ENCODE peak calls at places on chromosome 9, in eight cellular contexts. U is suprapubic skin; M is skeletal muscle cell; H is CD8-positive, alpha-beta memory T cell; G is fibroblast of mammary gland; L is lower leg skin; V is PC-9; R is prostate gland. B is an unnamed sample.
A peak's percentile ranks its signal among the peaks of the same experiment; 100 is the strongest.

GRCh38 chr9:134592018-134592818 is 49.4 kb upstream of the COL5A1 start:
- DNase-seq in U (no peak), M (peak; percentile 88), H (no peak), G (peak; percentile 94), L (no peak), V (no peak), R (no peak), B (no peak)

GRCh38 chr9:34190996-34191892 is 12.4 kb downstream of the UBAP1 start:
- DNase-seq in U (no peak), M (no peak), H (no peak), G (peak; percentile 54), L (no peak), V (no peak), R (no peak), B (no peak)

GRCh38 chr9:109411818-109412352 is 86.2 kb downstream of the PTPN3 start:
- DNase-seq in U (no peak), M (no peak), H (no peak), G (peak; percentile 62), L (no peak), V (no peak), R (no peak), B (no peak)

GRCh38 chr9:28032178-28032532 is 458.9 kb upstream of the C9orf72 start:
- DNase-seq in U (no peak), M (no peak), H (no peak), G (no peak), L (no peak), V (no peak), R (no peak), B (no peak)

GRCh38 chr9:133560311-133560710 is 25.8 kb downstream of the ADAMTSL2 start:
- DNase-seq in U (no peak), M (no peak), H (no peak), G (no peak), L (no peak), V (no peak), R (peak; percentile 68), B (no peak)

GRCh38 chr9:20508242-20508641 is 114.1 kb downstream of the MLLT3 start:
- DNase-seq in U (no peak), M (no peak), H (no peak), G (no peak), L (no peak), V (no peak), R (no peak), B (no peak)

GRCh38 chr9:95515272-95516113 is 1.3 kb downstream of the PTCH1 start:
- DNase-seq in U (no peak), M (no peak), H (no peak), G (no peak), L (no peak), V (no peak), R (no peak), B (no peak)

GRCh38 chr9:112780637-112781036 is 30.1 kb downstream of the SNX30 start:
- DNase-seq in U (no peak), M (no peak), H (no peak), G (peak; percentile 45), L (no peak), V (no peak), R (no peak), B (no peak)

GRCh38 chr9:4678679-4679267 is 596 bp upstream of the CDC37L1 start:
- DNase-seq in U (no peak), M (no peak), H (no peak), G (peak; percentile 47), L (no peak), V (no peak), R (no peak), B (no peak)

GRCh38 chr9:123425836-123426365 is 69.9 kb downstream of the CRB2 start:
- DNase-seq in U (peak; percentile 40), M (no peak), H (no peak), G (no peak), L (no peak), V (no peak), R (no peak), B (no peak)

GRCh38 chr9:107809859-107810492 is 320.4 kb upstream of the KLF4 start:
- DNase-seq in U (no peak), M (peak; percentile 14), H (no peak), G (no peak), L (no peak), V (peak; percentile 67), R (no peak), B (no peak)

GRCh38 chr9:100669968-100670367 is 92.1 kb downstream of the CAVIN4 start:
- DNase-seq in U (no peak), M (no peak), H (no peak), G (no peak), L (no peak), V (no peak), R (no peak), B (no peak)

GRCh38 chr9:70600479-70600878 is 186.0 kb upstream of the KLF9 start:
- DNase-seq in U (no peak), M (peak; percentile 63), H (no peak), G (peak; percentile 81), L (peak; percentile 36), V (no peak), R (no peak), B (no peak)

GRCh38 chr9:3074247-3074646 is 230.4 kb upstream of the PUM3 start:
- DNase-seq in U (no peak), M (no peak), H (no peak), G (peak; percentile 3), L (no peak), V (no peak), R (no peak), B (no peak)

GRCh38 chr9:72207278-72207677 is 58.0 kb downstream of the GDA start:
- DNase-seq in U (no peak), M (no peak), H (no peak), G (no peak), L (no peak), V (no peak), R (no peak), B (no peak)

GRCh38 chr9:114273461-114273881 is 49.4 kb upstream of the ORM1 start:
- DNase-seq in U (peak; percentile 34), M (no peak), H (no peak), G (no peak), L (no peak), V (no peak), R (no peak), B (peak; percentile 72)

GRCh38 chr9:18142964-18143363 is 331.0 kb upstream of the ADAMTSL1 start:
- DNase-seq in U (no peak), M (no peak), H (no peak), G (peak; percentile 10), L (no peak), V (no peak), R (no peak), B (no peak)

GRCh38 chr9:105713260-105713938 is 19.1 kb downstream of the TMEM38B start:
- DNase-seq in U (no peak), M (no peak), H (no peak), G (no peak), L (no peak), V (no peak), R (no peak), B (no peak)

GRCh38 chr9:111914749-111915424 is 18.3 kb downstream of the UGCG start:
- DNase-seq in U (no peak), M (no peak), H (no peak), G (peak; percentile 49), L (no peak), V (no peak), R (no peak), B (no peak)

GRCh38 chr9:110999379-110999778 is 38.9 kb downstream of the LPAR1 start:
- DNase-seq in U (no peak), M (no peak), H (no peak), G (no peak), L (no peak), V (no peak), R (no peak), B (no peak)

GRCh38 chr9:122767821-122768220 is 20.9 kb upstream of the OR5C1 start:
- DNase-seq in U (no peak), M (no peak), H (no peak), G (no peak), L (no peak), V (no peak), R (no peak), B (no peak)

GRCh38 chr9:136901516-136902258 is 15.4 kb downstream of the TRAF2 start:
- DNase-seq in U (no peak), M (no peak), H (peak; percentile 47), G (peak; percentile 41), L (peak; percentile 31), V (peak; percentile 96), R (peak; percentile 47), B (no peak)
- H3K4me3 ChIP-seq in U (peak overlapping the region; percentile 23), M (no peak overlapping the region), H (peak overlapping the region; percentile 59), G (no peak overlapping the region), L (no peak overlapping the region), V (peak overlapping the region; percentile 44), R (no peak overlapping the region), B (peak overlapping the region; percentile 29)

GRCh38 chr9:136225366-136225747 is 20.3 kb downstream of the QSOX2 start:
- DNase-seq in U (no peak), M (no peak), H (peak; percentile 32), G (no peak), L (no peak), V (no peak), R (no peak), B (no peak)
- H3K4me3 ChIP-seq in U (no peak overlapping the region), M (no peak overlapping the region), H (no peak overlapping the region), G (no peak overlapping the region), L (no peak overlapping the region), V (no peak overlapping the region), R (no peak overlapping the region), B (no peak overlapping the region)

DNA sequence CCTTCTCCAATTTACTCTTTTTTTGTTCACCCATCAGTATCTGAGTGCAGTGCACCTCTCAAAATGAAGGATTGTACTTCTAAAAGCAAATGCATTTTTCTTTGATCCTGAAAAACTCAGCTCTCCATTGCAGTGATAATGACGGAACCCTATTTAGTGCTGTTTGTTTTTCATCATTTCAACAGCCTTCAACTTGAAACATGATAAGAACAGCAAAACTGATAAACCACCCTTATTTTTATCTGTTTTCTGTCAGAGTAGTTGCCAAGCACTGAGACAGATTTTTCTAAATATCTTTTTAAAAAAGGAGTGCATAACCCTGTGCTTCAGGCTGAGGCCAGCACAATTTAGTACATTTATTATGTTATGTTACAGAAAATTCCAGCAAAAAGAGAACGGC is 549.8 kb upstream of the DMAC1 start:
- DNase-seq in U (no peak), M (no peak), H (no peak), G (no peak), L (no peak), V (no peak), R (no peak), B (no peak)
- H3K4me3 ChIP-seq in U (no peak overlapping the region), M (no peak overlapping the region), H (no peak overlapping the region), G (no peak overlapping the region), L (no peak overlapping the region), V (no peak overlapping the region), R (no peak overlapping the region), B (no peak overlapping the region)

DNA sequence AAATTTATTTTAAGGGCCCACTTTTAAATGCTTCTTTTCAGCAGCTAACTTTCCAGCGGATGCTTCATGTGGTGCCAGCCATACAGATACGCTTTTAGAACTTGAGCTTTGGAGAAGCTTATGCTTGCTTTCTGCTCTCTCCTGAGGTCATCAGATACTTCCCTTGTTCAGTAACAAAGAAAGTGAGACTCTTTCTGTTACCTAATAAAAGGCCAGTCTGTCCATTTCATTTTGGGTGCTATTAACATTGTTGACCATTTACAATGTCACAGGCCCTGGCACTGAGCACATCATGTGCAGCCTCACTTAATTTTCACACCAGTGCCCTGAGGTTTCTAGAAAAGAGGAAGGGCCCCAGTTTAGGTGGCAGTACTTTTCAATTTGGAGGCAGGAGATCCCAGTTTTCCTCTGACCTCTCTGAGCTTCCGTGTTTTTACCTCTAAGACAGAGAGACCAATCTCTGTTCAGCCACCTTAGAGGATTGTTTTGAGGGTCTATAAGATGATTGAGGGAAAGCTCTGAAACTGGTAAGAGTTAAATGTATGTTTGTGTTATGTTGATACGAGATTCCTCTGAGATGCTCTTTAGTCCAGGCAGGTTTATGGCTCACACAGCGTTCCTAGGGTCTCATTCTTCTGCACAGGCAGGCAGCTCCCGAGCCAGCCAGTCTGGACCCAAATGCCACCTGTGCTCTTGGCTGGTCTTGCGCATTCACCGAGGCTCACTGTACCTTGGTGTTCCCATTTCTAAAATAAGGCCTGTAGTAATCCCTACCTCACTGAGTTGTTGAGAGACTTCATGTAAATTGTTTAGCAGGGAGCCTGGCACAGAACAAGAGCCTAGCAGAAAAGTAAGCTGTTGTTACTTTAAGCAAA is 4.4 kb downstream of the ABL1 start:
- DNase-seq in U (no peak), M (no peak), H (no peak), G (no peak), L (no peak), V (no peak), R (no peak), B (no peak)
- H3K4me3 ChIP-seq in U (peak overlapping the region; percentile 10), M (peak overlapping the region; percentile 23), H (no peak overlapping the region), G (no peak overlapping the region), L (no peak overlapping the region), V (no peak overlapping the region), R (no peak overlapping the region), B (peak overlapping the region; percentile 2)

B was measured in vagina.